ENCODE peak calls at places on chromosomes 11 and 22, in seven cellular contexts. One of them, this sample, is unnamed.

GRCh38 chr22:31253949-31254348 is 38.3 kb downstream of the PIK3IP1 start:
- DNase-seq in upper lobe of right lung: peak; percentile 74
- DNase-seq in Caki2: no peak
- DNase-seq in SJSA1: no peak
- DNase-seq in nucleus accumbens: no peak
- DNase-seq in astrocyte of the spinal cord: no peak
- DNase-seq in kidney: no peak
- DNase-seq in this sample: no peak

GRCh38 chr22:50255099-50255498 is 4.0 kb upstream of the HDAC10 start:
- DNase-seq in upper lobe of right lung: no peak
- DNase-seq in nucleus accumbens: no peak
- DNase-seq in Caki2: no peak
- DNase-seq in SJSA1: no peak
- DNase-seq in astrocyte of the spinal cord: no peak
- DNase-seq in kidney: no peak
- DNase-seq in this sample: no peak

GRCh38 chr11:31340903-31341572 is 28.5 kb downstream of the DCDC1 start:
- DNase-seq in Caki2: peak; percentile 9
- DNase-seq in nucleus accumbens: no peak
- DNase-seq in astrocyte of the spinal cord: peak; percentile 20
- DNase-seq in SJSA1: no peak
- DNase-seq in kidney: no peak
- DNase-seq in upper lobe of right lung: no peak
- DNase-seq in this sample: peak; percentile 49

GRCh38 chr11:115613986-115614625 is 109.9 kb upstream of the CADM1 start:
- DNase-seq in astrocyte of the spinal cord: peak; percentile 63
- DNase-seq in upper lobe of right lung: no peak
- DNase-seq in Caki2: peak; percentile 49
- DNase-seq in nucleus accumbens: no peak
- DNase-seq in kidney: no peak
- DNase-seq in SJSA1: no peak
- DNase-seq in this sample: peak; percentile 23

GRCh38 chr11:119684361-119685072 is 44.5 kb downstream of the NECTIN1 start:
- DNase-seq in astrocyte of the spinal cord: peak; percentile 62
- DNase-seq in kidney: no peak
- DNase-seq in SJSA1: peak; percentile 37
- DNase-seq in Caki2: no peak
- DNase-seq in nucleus accumbens: no peak
- DNase-seq in upper lobe of right lung: no peak
- DNase-seq in this sample: peak; percentile 83

GRCh38 chr22:37560682-37561208 is 465 bp downstream of the CDC42EP1 start:
- DNase-seq in SJSA1: peak; percentile 60
- DNase-seq in upper lobe of right lung: peak; percentile 85
- DNase-seq in astrocyte of the spinal cord: peak; percentile 61
- DNase-seq in Caki2: no peak
- DNase-seq in kidney: peak; percentile 91
- DNase-seq in nucleus accumbens: no peak
- DNase-seq in this sample: no peak

GRCh38 chr22:31618057-31618456 is 44.0 kb downstream of the PISD start:
- DNase-seq in kidney: no peak
- DNase-seq in SJSA1: no peak
- DNase-seq in upper lobe of right lung: no peak
- DNase-seq in astrocyte of the spinal cord: no peak
- DNase-seq in Caki2: no peak
- DNase-seq in nucleus accumbens: no peak
- DNase-seq in this sample: no peak

GRCh38 chr22:45966892-45967365 is 10.0 kb downstream of the WNT7B start:
- DNase-seq in kidney: no peak
- DNase-seq in Caki2: no peak
- DNase-seq in astrocyte of the spinal cord: no peak
- DNase-seq in nucleus accumbens: no peak
- DNase-seq in SJSA1: no peak
- DNase-seq in upper lobe of right lung: no peak
- DNase-seq in this sample: no peak

GRCh38 chr11:43920598-43921419 is 21.6 kb upstream of the C11orf96 start:
- DNase-seq in SJSA1: peak; percentile 94
- DNase-seq in astrocyte of the spinal cord: peak; percentile 99
- DNase-seq in Caki2: peak; percentile 95
- DNase-seq in nucleus accumbens: no peak
- DNase-seq in upper lobe of right lung: no peak
- DNase-seq in kidney: no peak
- DNase-seq in this sample: peak; percentile 99

GRCh38 chr11:33915521-33915920 is 23.6 kb upstream of the LMO2 start:
- DNase-seq in Caki2: no peak
- DNase-seq in nucleus accumbens: no peak
- DNase-seq in upper lobe of right lung: no peak
- DNase-seq in kidney: no peak
- DNase-seq in SJSA1: no peak
- DNase-seq in astrocyte of the spinal cord: no peak
- DNase-seq in this sample: no peak

GRCh38 chr11:68998390-68998911 is 14.6 kb downstream of the MRGPRF start:
- DNase-seq in Caki2: no peak
- DNase-seq in upper lobe of right lung: peak; percentile 42
- DNase-seq in nucleus accumbens: no peak
- DNase-seq in SJSA1: peak; percentile 79
- DNase-seq in kidney: peak; percentile 46
- DNase-seq in astrocyte of the spinal cord: peak; percentile 33
- DNase-seq in this sample: peak; percentile 67

GRCh38 chr11:94513091-94513490 is 830 bp downstream of the C11orf97 start:
- DNase-seq in Caki2: no peak
- DNase-seq in astrocyte of the spinal cord: no peak
- DNase-seq in nucleus accumbens: no peak
- DNase-seq in kidney: no peak
- DNase-seq in SJSA1: no peak
- DNase-seq in upper lobe of right lung: no peak
- DNase-seq in this sample: no peak

GRCh38 chr22:29129644-29130201 is 56.9 kb downstream of the KREMEN1 start:
- DNase-seq in upper lobe of right lung: no peak
- DNase-seq in astrocyte of the spinal cord: no peak
- DNase-seq in Caki2: no peak
- DNase-seq in nucleus accumbens: no peak
- DNase-seq in SJSA1: no peak
- DNase-seq in kidney: no peak
- DNase-seq in this sample: no peak

GRCh38 chr22:32354360-32355351 is 3.0 kb upstream of the RFPL3 start:
- DNase-seq in kidney: no peak
- DNase-seq in nucleus accumbens: no peak
- DNase-seq in astrocyte of the spinal cord: peak; percentile 43
- DNase-seq in SJSA1: no peak
- DNase-seq in upper lobe of right lung: no peak
- DNase-seq in Caki2: peak; percentile 92
- DNase-seq in this sample: peak; percentile 21

GRCh38 chr22:49209452-49210195 is 618.0 kb downstream of the BRD1 start:
- DNase-seq in upper lobe of right lung: peak; percentile 64
- DNase-seq in kidney: peak; percentile 75
- DNase-seq in SJSA1: no peak
- DNase-seq in astrocyte of the spinal cord: no peak
- DNase-seq in nucleus accumbens: peak; percentile 35
- DNase-seq in Caki2: peak; percentile 69
- DNase-seq in this sample: no peak

GRCh38 chr11:2825261-2825885 is 60.2 kb downstream of the CDKN1C start:
- DNase-seq in SJSA1: peak; percentile 95
- DNase-seq in Caki2: no peak
- DNase-seq in kidney: peak; percentile 94
- DNase-seq in nucleus accumbens: no peak
- DNase-seq in upper lobe of right lung: peak; percentile 87
- DNase-seq in astrocyte of the spinal cord: peak; percentile 69
- DNase-seq in this sample: peak; percentile 60

GRCh38 chr11:12508151-12508740 is 130.9 kb downstream of the PARVA start:
- DNase-seq in SJSA1: peak; percentile 57
- DNase-seq in kidney: no peak
- DNase-seq in upper lobe of right lung: no peak
- DNase-seq in Caki2: no peak
- DNase-seq in astrocyte of the spinal cord: peak; percentile 57
- DNase-seq in nucleus accumbens: no peak
- DNase-seq in this sample: no peak

GRCh38 chr11:85955531-85955930 is 100.3 kb downstream of the CCDC83 start:
- DNase-seq in SJSA1: peak; percentile 41
- DNase-seq in kidney: no peak
- DNase-seq in nucleus accumbens: no peak
- DNase-seq in upper lobe of right lung: no peak
- DNase-seq in astrocyte of the spinal cord: peak; percentile 76
- DNase-seq in Caki2: no peak
- DNase-seq in this sample: no peak

GRCh38 chr22:30485362-30485988 is 13.7 kb upstream of the SEC14L3 start:
- DNase-seq in kidney: no peak
- DNase-seq in Caki2: peak; percentile 48
- DNase-seq in SJSA1: peak; percentile 57
- DNase-seq in astrocyte of the spinal cord: peak; percentile 36
- DNase-seq in nucleus accumbens: peak; percentile 15
- DNase-seq in upper lobe of right lung: peak; percentile 84
- DNase-seq in this sample: peak; percentile 17

GRCh38 chr11:68479390-68479789 is 18.8 kb downstream of the PPP6R3 start:
- DNase-seq in Caki2: no peak
- DNase-seq in kidney: no peak
- DNase-seq in SJSA1: no peak
- DNase-seq in astrocyte of the spinal cord: no peak
- DNase-seq in upper lobe of right lung: no peak
- DNase-seq in nucleus accumbens: no peak
- DNase-seq in this sample: no peak

GRCh38 chr11:66745356-66746235 is 16.6 kb upstream of the SPTBN2 start:
- DNase-seq in upper lobe of right lung: peak; percentile 77
- DNase-seq in astrocyte of the spinal cord: no peak
- DNase-seq in kidney: peak; percentile 79
- DNase-seq in nucleus accumbens: no peak
- DNase-seq in SJSA1: no peak
- DNase-seq in Caki2: peak; percentile 29
- DNase-seq in this sample: no peak

GRCh38 chr22:44719586-44720368 is 17.8 kb downstream of the PRR5 start:
- DNase-seq in nucleus accumbens: no peak
- DNase-seq in astrocyte of the spinal cord: no peak
- DNase-seq in Caki2: no peak
- DNase-seq in kidney: peak; percentile 63
- DNase-seq in SJSA1: no peak
- DNase-seq in upper lobe of right lung: no peak
- DNase-seq in this sample: no peak

GRCh38 chr11:61587541-61587941 is 6.7 kb upstream of the SYT7 start:
- DNase-seq in astrocyte of the spinal cord: no peak
- DNase-seq in upper lobe of right lung: peak; percentile 79
- DNase-seq in kidney: no peak
- DNase-seq in nucleus accumbens: no peak
- DNase-seq in SJSA1: no peak
- DNase-seq in Caki2: no peak
- DNase-seq in this sample: no peak